ENCODE peak calls at places on chromosomes 2 and 18, in five cellular contexts. F is upper lobe of left lung, G is left lung, N is BE2C, L is cardiac muscle cell. Z is an unnamed sample.

GRCh38 chr2:70552501-70553333 is 909 bp downstream of the TGFA start:
- DNase-seq in F (no peak), G (no peak), N (no peak), L (no peak), Z (no peak)

GRCh38 chr2:133541797-133542196 is 26.5 kb downstream of the NCKAP5 start:
- DNase-seq in F (no peak), G (no peak), N (no peak), L (no peak), Z (no peak)

GRCh38 chr2:85066874-85067351 is 66.3 kb upstream of the TCF7L1 start:
- DNase-seq in F (peak; percentile 76), G (no peak), N (peak; percentile 75), L (peak; percentile 90), Z (peak; percentile 57)

GRCh38 chr2:211867845-211868361 is 670.7 kb downstream of the ERBB4 start:
- DNase-seq in F (no peak), G (no peak), N (no peak), L (no peak), Z (peak; percentile 12)

GRCh38 chr2:236333417-236334121 is 69.4 kb upstream of the ASB18 start:
- DNase-seq in F (no peak), G (no peak), N (no peak), L (no peak), Z (no peak)

GRCh38 chr2:164430166-164430783 is 191.0 kb downstream of the GRB14 start:
- DNase-seq in F (no peak), G (no peak), N (peak; percentile 12), L (peak; percentile 59), Z (peak; percentile 10)

GRCh38 chr2:237603718-237604362 is 13.3 kb upstream of the RAB17 start:
- DNase-seq in F (no peak), G (no peak), N (no peak), L (peak; percentile 85), Z (peak; percentile 61)

GRCh38 chr18:80105369-80106167 is 3.5 kb upstream of the ADNP2 start:
- DNase-seq in F (no peak), G (no peak), N (no peak), L (no peak), Z (peak; percentile 55)

GRCh38 chr2:239928457-239929350 is 96.4 kb downstream of the NDUFA10 start:
- DNase-seq in F (peak; percentile 22), G (peak; percentile 78), N (peak; percentile 6), L (no peak), Z (no peak)

GRCh38 chr2:99797475-99797874 is 307.7 kb upstream of the REV1 start:
- DNase-seq in F (no peak), G (no peak), N (no peak), L (no peak), Z (no peak)

GRCh38 chr18:10271481-10271880 is 183.0 kb upstream of the APCDD1 start:
- DNase-seq in F (no peak), G (no peak), N (no peak), L (peak; percentile 41), Z (no peak)

GRCh38 chr2:56357655-56358295 is 174.0 kb downstream of the CCDC85A start:
- DNase-seq in F (no peak), G (no peak), N (no peak), L (no peak), Z (no peak)

GRCh38 chr2:222707689-222708273 is 36.3 kb downstream of the MOGAT1 start:
- DNase-seq in F (no peak), G (no peak), N (no peak), L (peak; percentile 14), Z (peak; percentile 21)

GRCh38 chr2:148948865-148949264 is 73.8 kb downstream of the KIF5C start:
- DNase-seq in F (no peak), G (no peak), N (no peak), L (no peak), Z (no peak)

GRCh38 chr2:85589982-85590791 is 5.4 kb upstream of the RNF181 start:
- DNase-seq in F (peak; percentile 79), G (no peak), N (no peak), L (peak; percentile 99), Z (no peak)

GRCh38 chr2:96618599-96619283 is 19.4 kb downstream of the KANSL3 start:
- DNase-seq in F (no peak), G (no peak), N (no peak), L (peak; percentile 87), Z (no peak)

GRCh38 chr2:66189598-66189997 is 245.3 kb upstream of the MEIS1 start:
- DNase-seq in F (no peak), G (no peak), N (no peak), L (peak; percentile 76), Z (no peak)

GRCh38 chr18:22641973-22642372 is 224.3 kb upstream of the CTAGE1 start:
- DNase-seq in F (no peak), G (no peak), N (no peak), L (peak; percentile 64), Z (no peak)

GRCh38 chr2:44290271-44290670 is 15.0 kb downstream of the SLC3A1 start:
- DNase-seq in F (no peak), G (no peak), N (no peak), L (peak; percentile 73), Z (no peak)

GRCh38 chr2:198928026-198928425 is 529.7 kb downstream of the SATB2 start:
- DNase-seq in F (no peak), G (no peak), N (no peak), L (no peak), Z (no peak)

GRCh38 chr2:198930170-198930569 is 527.6 kb downstream of the SATB2 start:
- DNase-seq in F (no peak), G (no peak), N (no peak), L (no peak), Z (no peak)
- TF ChIP-seq CTCF in F (no peak), G (no peak), N (peak; percentile 7), L (no peak), Z (no peak)

GRCh38 chr18:59220164-59220783 is 316 bp downstream of the GRP start:
- DNase-seq in F (no peak), G (peak; percentile 57), N (peak; percentile 7), L (no peak), Z (no peak)
- TF ChIP-seq CTCF in F (no peak), G (no peak), N (no peak), L (no peak), Z (no peak)

GRCh38 chr2:72220170-72220569 is 72.5 kb upstream of the CYP26B1 start:
- DNase-seq in F (no peak), G (no peak), N (peak; percentile 14), L (peak; percentile 41), Z (no peak)
- TF ChIP-seq CTCF in F (no peak), G (no peak), N (peak; percentile 34), L (peak; percentile 22), Z (no peak)

GRCh38 chr2:25014631-25015030 is 27.2 kb upstream of the EFR3B start:
- DNase-seq in F (no peak), G (no peak), N (no peak), L (no peak), Z (no peak)
- TF ChIP-seq CTCF in F (no peak), G (no peak), N (no peak), L (no peak), Z (no peak)

DNA sequence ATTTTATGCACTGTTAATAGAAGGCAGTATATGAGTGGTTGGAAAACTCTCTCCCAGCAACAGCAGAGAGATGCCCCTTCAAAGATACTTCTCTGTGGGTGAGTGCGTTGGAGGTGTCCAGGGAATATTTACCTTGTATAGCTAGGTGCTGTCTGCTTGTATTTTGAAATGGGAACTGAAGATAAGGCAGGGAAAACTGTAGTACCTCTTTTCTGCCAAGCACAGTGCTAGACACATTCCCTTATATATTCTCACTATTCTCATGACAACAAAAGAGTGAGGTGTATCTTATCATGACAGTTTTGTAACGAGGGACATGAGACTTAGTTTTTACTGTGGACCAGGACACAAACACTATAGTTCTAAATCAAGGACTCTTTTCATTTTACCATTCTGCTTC is 2.1 kb downstream of the TTC39C start:
- DNase-seq in F (no peak), G (no peak), N (no peak), L (no peak), Z (no peak)
- TF ChIP-seq CTCF in F (no peak), G (no peak), N (peak; percentile 35), L (peak; percentile 41), Z (peak; percentile 15)

GRCh38 chr2:186460465-186460864 is 25.6 kb upstream of the ZC3H15 start:
- DNase-seq in F (no peak), G (no peak), N (no peak), L (peak; percentile 35), Z (no peak)
- TF ChIP-seq CTCF in F (no peak), G (no peak), N (peak; percentile 56), L (peak; percentile 29), Z (no peak)

GRCh38 chr2:197171582-197171981 is 139.0 kb downstream of the ANKRD44 start:
- DNase-seq in F (no peak), G (no peak), N (no peak), L (no peak), Z (no peak)

GRCh38 chr2:197170137-197170682 is 140.4 kb downstream of the ANKRD44 start:
- DNase-seq in F (no peak), G (no peak), N (no peak), L (no peak), Z (no peak)

GRCh38 chr2:197165020-197165419 is 145.6 kb downstream of the ANKRD44 start:
- DNase-seq in F (no peak), G (no peak), N (no peak), L (no peak), Z (no peak)

GRCh38 chr2:197167608-197168287 is 142.8 kb downstream of the ANKRD44 start:
- DNase-seq in F (no peak), G (no peak), N (no peak), L (no peak), Z (no peak)

DNA sequence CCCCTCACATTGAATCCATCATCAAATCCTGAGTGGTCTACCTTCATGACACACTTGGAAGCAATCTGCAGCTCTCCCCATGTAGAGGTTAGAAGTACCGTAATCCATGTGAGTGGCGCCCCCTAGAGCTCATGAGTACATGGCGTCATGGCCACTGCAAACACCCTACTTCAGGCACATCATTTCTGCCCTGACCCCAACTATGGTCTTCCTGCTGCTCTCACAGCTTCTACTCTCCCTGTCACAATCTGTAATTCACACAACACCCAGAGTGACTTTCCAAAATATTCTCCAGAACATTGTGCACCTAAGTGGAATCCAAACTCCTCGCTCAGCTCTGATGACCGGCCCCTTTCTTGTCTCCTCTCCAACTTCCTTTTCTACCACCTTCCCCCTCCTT is 141.9 kb downstream of the ANKRD44 start:
- DNase-seq in F (peak; percentile 68), G (peak; percentile 50), N (peak; percentile 83), L (peak; percentile 82), Z (peak; percentile 79)
- TF ChIP-seq CTCF in F (peak; percentile 26), G (peak; percentile 35), N (peak; percentile 92), L (peak; percentile 88), Z (peak; percentile 41)